ENCODE peak calls at places on chromosomes 4 and X, in eight cellular contexts. H is heart left ventricle; U is aorta; K is heart right ventricle; A is pancreas; N is right atrium auricular region; P is small intestine; Y is CD8-positive, alpha-beta memory T cell. G is an unnamed sample.

GRCh38 chr4:23516719-23517118 is 373.1 kb downstream of the PPARGC1A start:
- DNase-seq in A (no peak), H (no peak), P (no peak), K (no peak), N (no peak), Y (no peak), U (no peak), G (no peak)

GRCh38 chr4:98996056-98996941 is 778 bp downstream of the METAP1 start:
- DNase-seq in N (no peak), P (peak; percentile 36), K (no peak), H (no peak), A (peak; percentile 28), Y (no peak), U (no peak), G (no peak)

GRCh38 chr4:8414377-8414776 is 26.1 kb downstream of the ACOX3 start:
- DNase-seq in U (no peak), N (no peak), Y (peak; percentile 47), A (no peak), H (no peak), P (no peak), K (no peak), G (no peak)

GRCh38 chrX:35741142-35741541 is 57.0 kb upstream of the MAGEB16 start:
- DNase-seq in A (no peak), H (no peak), P (no peak), N (no peak), Y (no peak), U (no peak), K (no peak), G (no peak)

GRCh38 chr4:55547461-55547770 is 707 bp upstream of the CLOCK start:
- DNase-seq in N (no peak), P (no peak), K (peak; percentile 43), A (no peak), H (peak; percentile 70), U (peak; percentile 82), Y (no peak), G (no peak)

GRCh38 chrX:101745046-101745445 is 85.4 kb upstream of the ARMCX2 start:
- DNase-seq in A (no peak), H (no peak), K (no peak), Y (no peak), N (no peak), U (no peak), P (no peak), G (no peak)

GRCh38 chr4:53116959-53117358 is 248.9 kb downstream of the SCFD2 start:
- DNase-seq in P (no peak), A (no peak), H (no peak), U (no peak), N (no peak), Y (no peak), K (no peak), G (no peak)

GRCh38 chr4:118969359-118969758 is 80.7 kb downstream of the SYNPO2 start:
- DNase-seq in N (peak; percentile 74), A (peak; percentile 24), U (peak; percentile 77), P (peak; percentile 67), Y (no peak), K (peak; percentile 21), H (no peak), G (no peak)

GRCh38 chrX:23503835-23504539 is 163.3 kb upstream of the PRDX4 start:
- DNase-seq in N (peak; percentile 76), H (peak; percentile 71), Y (no peak), K (peak; percentile 62), A (peak; percentile 92), P (peak; percentile 82), U (peak; percentile 91), G (peak; percentile 83)

GRCh38 chr4:140711910-140712309 is 44.3 kb downstream of the TBC1D9 start:
- DNase-seq in P (no peak), Y (no peak), K (no peak), H (no peak), N (no peak), U (no peak), A (no peak), G (no peak)

GRCh38 chr4:148926861-148927260 is 484.6 kb upstream of the NR3C2 start:
- DNase-seq in K (peak; percentile 46), U (no peak), H (peak; percentile 73), P (peak; percentile 72), Y (no peak), N (no peak), A (no peak), G (no peak)

GRCh38 chrX:44908198-44908597 is 35.2 kb downstream of the KDM6A start:
- DNase-seq in A (no peak), K (no peak), P (no peak), N (no peak), H (no peak), Y (no peak), U (no peak), G (no peak)

GRCh38 chrX:44904542-44905115 is 31.6 kb downstream of the KDM6A start:
- DNase-seq in N (no peak), H (no peak), U (no peak), A (no peak), Y (no peak), P (no peak), K (no peak), G (no peak)

GRCh38 chrX:44906542-44906941 is 33.6 kb downstream of the KDM6A start:
- DNase-seq in U (no peak), K (no peak), Y (no peak), H (no peak), A (no peak), N (no peak), P (no peak), G (no peak)

GRCh38 chrX:44906041-44906440 is 33.1 kb downstream of the KDM6A start:
- DNase-seq in H (no peak), K (no peak), P (no peak), Y (no peak), N (no peak), A (no peak), U (no peak), G (no peak)

DNA sequence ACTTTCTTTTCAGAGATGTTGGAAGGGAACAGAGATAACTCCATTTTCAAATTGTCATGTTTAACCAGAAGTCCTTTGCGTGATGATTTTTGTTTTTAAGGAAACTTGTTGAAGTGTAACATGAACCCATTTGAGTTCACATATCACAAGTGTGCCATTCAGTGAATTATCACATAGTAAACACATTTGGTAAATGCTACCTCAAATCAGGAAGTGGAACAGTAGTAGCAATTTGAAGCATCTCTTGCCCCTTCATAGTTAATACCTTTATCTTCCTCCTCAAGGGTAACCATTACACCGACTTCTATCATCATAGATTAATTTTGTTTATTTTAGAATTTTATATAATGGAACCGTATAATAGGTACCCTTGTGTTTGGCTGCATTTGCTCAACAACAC is 35.9 kb downstream of the KDM6A start:
- DNase-seq in Y (no peak), N (no peak), P (no peak), A (no peak), K (no peak), H (no peak), U (no peak), G (no peak)
- H3K4me1 ChIP-seq in Y (peaks cover 26% of the 10 kb centered on the region), N (no peaks in the 10 kb centered on the region), P (peaks cover 3% of the 10 kb centered on the region), A (peaks cover 23% of the 10 kb centered on the region), K (peaks cover 38% of the 10 kb centered on the region), H (peaks cover 28% of the 10 kb centered on the region), U (no peaks in the 10 kb centered on the region), G (peaks cover 5% of the 10 kb centered on the region)

GRCh38 chr4:2081540-2081939 is 22.4 kb downstream of the NAT8L start:
- DNase-seq in H (peak; percentile 40), A (peak; percentile 2), U (peak; percentile 39), K (no peak), Y (no peak), N (no peak), P (no peak), G (no peak)

GRCh38 chr4:2083116-2083825 is 24.1 kb downstream of the NAT8L start:
- DNase-seq in K (no peak), U (no peak), H (peak; percentile 16), N (no peak), A (peak; percentile 5), Y (no peak), P (no peak), G (no peak)

GRCh38 chr4:2083826-2084160 is 24.7 kb downstream of the NAT8L start:
- DNase-seq in P (no peak), H (peak; percentile 60), A (no peak), K (no peak), Y (no peak), U (no peak), N (no peak), G (no peak)

GRCh38 chr4:2082118-2082517 is 23.0 kb downstream of the NAT8L start:
- DNase-seq in H (no peak), N (no peak), U (no peak), K (no peak), A (no peak), P (no peak), Y (no peak), G (no peak)

GRCh38 chr4:2082627-2083026 is 23.5 kb downstream of the NAT8L start:
- DNase-seq in K (no peak), A (no peak), U (no peak), H (no peak), N (no peak), P (no peak), Y (no peak), G (no peak)
- H3K27ac ChIP-seq in K (no peak overlapping the region), A (no peak overlapping the region), U (no peak overlapping the region), H (no peak overlapping the region), N (no peak overlapping the region), P (no peak overlapping the region), Y (no peak overlapping the region), G (no peak overlapping the region)

GRCh38 chrX:126982158-126982557 is 162.6 kb downstream of the PRR32 start:
- DNase-seq in Y (no peak), K (no peak), A (no peak), U (no peak), N (no peak), P (no peak), H (no peak), G (no peak)

GRCh38 chrX:126985027-126985426 is 165.5 kb downstream of the PRR32 start:
- DNase-seq in A (no peak), Y (no peak), U (no peak), H (no peak), K (no peak), P (no peak), N (no peak), G (no peak)

DNA sequence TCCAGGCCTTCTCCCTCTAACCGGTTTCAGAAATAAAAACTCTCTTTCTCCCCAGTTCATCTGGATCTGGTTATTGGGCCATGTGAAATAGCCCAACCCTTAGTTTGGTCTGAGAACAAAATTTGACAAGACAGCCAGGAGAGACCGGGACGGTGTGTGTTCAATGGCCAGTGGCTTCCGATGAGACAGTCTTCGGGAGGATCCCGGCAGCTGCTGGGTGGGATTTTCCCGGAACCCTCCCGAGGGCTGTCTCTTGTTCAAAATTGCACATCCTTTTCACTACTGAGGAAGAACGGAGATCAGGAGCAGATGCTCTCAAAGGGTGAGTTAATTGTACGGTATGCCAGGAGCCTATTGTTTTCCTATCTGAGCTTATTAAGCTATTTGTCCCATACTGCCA is 166.4 kb downstream of the PRR32 start:
- DNase-seq in U (no peak), Y (no peak), H (no peak), A (no peak), K (no peak), P (no peak), N (no peak), G (no peak)
- H3K4me1 ChIP-seq in U (no peaks in the 10 kb centered on the region), Y (no peaks in the 10 kb centered on the region), H (no peaks in the 10 kb centered on the region), A (no peaks in the 10 kb centered on the region), K (no peaks in the 10 kb centered on the region), P (no peaks in the 10 kb centered on the region), N (no peaks in the 10 kb centered on the region), G (no peaks in the 10 kb centered on the region)

DNA sequence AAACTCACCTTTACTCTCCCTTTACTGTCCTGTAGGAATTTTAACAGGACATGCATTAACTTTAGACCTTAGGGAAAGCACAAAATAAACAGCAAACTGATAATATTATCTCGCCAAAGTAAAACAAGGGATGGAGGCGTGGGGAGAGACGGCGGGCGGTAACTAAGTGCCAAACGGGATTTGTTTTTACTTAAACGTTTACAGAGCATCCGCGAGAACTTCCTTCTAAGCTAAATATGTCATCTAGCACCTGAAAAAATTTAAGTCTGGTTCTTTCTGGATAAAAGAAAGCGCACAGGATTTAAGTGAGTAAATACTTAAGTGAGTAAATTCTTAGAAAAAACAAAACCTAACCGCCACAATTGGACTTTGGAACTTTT is 108.5 kb downstream of the SPRY1 start:
- DNase-seq in N (no peak), A (peak; percentile 20), K (no peak), U (no peak), P (peak; percentile 20), Y (no peak), H (no peak), G (no peak)
- H3K27ac ChIP-seq in N (peak overlapping the region; percentile 65), A (peak overlapping the region; percentile 78), K (no peak overlapping the region), U (no peak overlapping the region), P (no peak overlapping the region), Y (no peak overlapping the region), H (peak overlapping the region; percentile 73), G (peak overlapping the region; percentile 28)

G was measured in lung.